ENCODE peak calls at places on chromosomes 4 and X, in eight cellular contexts. W is H54; L is KG1; C is nephron progenitor cell; X is effector CD8-positive, alpha-beta T cell; V is left kidney; B is stromal cell of bone marrow; N is EL. U is an unnamed sample.

GRCh38 chr4:182062936-182063335 is 180.3 kb upstream of the TENM3 start:
- DNase-seq in W (peak), L (no peak), C (no peak), X (no peak), V (peak), B (peak), N (peak), U (no peak)

GRCh38 chrX:48911407-48912182 is at the start of gene SLC35A2:
- DNase-seq in W (no peak), L (peak), C (peak), X (peak), V (peak), B (no peak), N (peak), U (peak)

GRCh38 chr4:44354172-44354571 is 94.4 kb downstream of the KCTD8 start:
- DNase-seq in W (no peak), L (no peak), C (no peak), X (no peak), V (no peak), B (no peak), N (no peak), U (no peak)

GRCh38 chr4:153447175-153447887 is 18.8 kb upstream of the TMEM131L start:
- DNase-seq in W (no peak), L (no peak), C (no peak), X (no peak), V (peak), B (peak), N (no peak), U (no peak)

GRCh38 chr4:137070614-137071013 is 461.7 kb downstream of the PCDH18 start:
- DNase-seq in W (no peak), L (no peak), C (no peak), X (no peak), V (no peak), B (no peak), N (no peak), U (no peak)

GRCh38 chr4:26239796-26240195 is 81.0 kb upstream of the RBPJ start:
- DNase-seq in W (no peak), L (no peak), C (no peak), X (no peak), V (no peak), B (no peak), N (no peak), U (no peak)

GRCh38 chr4:167100120-167100519 is 134.2 kb downstream of the SPOCK3 start:
- DNase-seq in W (peak), L (no peak), C (no peak), X (no peak), V (no peak), B (peak), N (no peak), U (no peak)

GRCh38 chrX:65926095-65927019 is 113.5 kb downstream of the VSIG4 start:
- DNase-seq in W (no peak), L (peak), C (no peak), X (peak), V (no peak), B (no peak), N (no peak), U (peak)

GRCh38 chrX:100819534-100819836 is 706 bp upstream of the CSTF2 start:
- DNase-seq in W (no peak), L (no peak), C (peak), X (no peak), V (no peak), B (no peak), N (no peak), U (no peak)

GRCh38 chr4:108536577-108536976 is 83.8 kb upstream of the RPL34 start:
- DNase-seq in W (no peak), L (no peak), C (no peak), X (no peak), V (no peak), B (no peak), N (no peak), U (no peak)